ENCODE peak calls at places on chromosomes 4 and X, in ten cellular contexts. C is lower lobe of right lung, J is NCI-H2081, V is MM.1S, D is NCI-H2171 treated with DMSO at 0.1 percent for 48 hours, P is GM23338, R is amygdala, Y is neural crest cell, A is GM20000, O is NCI-H524. S is an unnamed sample.

GRCh38 chr4:25370242-25370641 is 6.8 kb upstream of the ANAPC4 start:
- DNase-seq in C (no peak), J (peak), V (no peak), D (no peak), P (peak), R (no peak), Y (no peak), A (no peak), O (no peak), S (peak)

GRCh38 chr4:177740563-177740962 is 298.3 kb upstream of the AGA start:
- DNase-seq in C (no peak), J (no peak), V (no peak), D (no peak), P (no peak), R (no peak), Y (no peak), A (no peak), O (no peak), S (no peak)

GRCh38 chr4:148215202-148215601 is 227.0 kb downstream of the NR3C2 start:
- DNase-seq in C (no peak), J (no peak), V (no peak), D (no peak), P (no peak), R (no peak), Y (no peak), A (no peak), O (no peak), S (no peak)

GRCh38 chr4:128676095-128676494 is 133.4 kb upstream of the JADE1 start:
- DNase-seq in C (no peak), J (no peak), V (no peak), D (no peak), P (no peak), R (no peak), Y (no peak), A (no peak), O (no peak), S (no peak)

GRCh38 chrX:20412871-20413486 is 146.3 kb upstream of the RPS6KA3 start:
- DNase-seq in C (peak), J (no peak), V (no peak), D (no peak), P (no peak), R (no peak), Y (no peak), A (peak), O (no peak), S (no peak)

GRCh38 chr4:170589597-170590191 is 499.9 kb upstream of the AADAT start:
- DNase-seq in C (no peak), J (peak), V (peak), D (peak), P (peak), R (no peak), Y (no peak), A (peak), O (peak), S (no peak)

GRCh38 chr4:1971456-1972200 is 37.1 kb downstream of the NELFA start:
- DNase-seq in C (no peak), J (no peak), V (no peak), D (no peak), P (no peak), R (no peak), Y (no peak), A (no peak), O (no peak), S (no peak)

GRCh38 chr4:100017627-100018310 is 67.7 kb upstream of the H2AZ1 start:
- DNase-seq in C (no peak), J (no peak), V (no peak), D (no peak), P (no peak), R (no peak), Y (no peak), A (no peak), O (no peak), S (no peak)

GRCh38 chrX:22541926-22542325 is 269.2 kb downstream of the CBLL2 start:
- DNase-seq in C (no peak), J (no peak), V (no peak), D (no peak), P (no peak), R (no peak), Y (no peak), A (no peak), O (no peak), S (no peak)

GRCh38 chr4:8821151-8821950 is 50.3 kb downstream of the HMX1 start:
- DNase-seq in C (peak), J (no peak), V (no peak), D (no peak), P (no peak), R (no peak), Y (no peak), A (no peak), O (no peak), S (no peak)

GRCh38 chr4:41832961-41833360 is 84.4 kb upstream of the PHOX2B start:
- DNase-seq in C (no peak), J (no peak), V (no peak), D (no peak), P (no peak), R (no peak), Y (no peak), A (no peak), O (peak), S (no peak)

S was measured in NCI-H2029.